ENCODE peak calls at places on chromosomes 6 and 20, in eight cellular contexts. N, G, E, Y, A, H, J and F are unnamed samples.

GRCh38 chr6:157898169-157898568 is 75.1 kb downstream of the SNX9 start:
- DNase-seq in N (no peak), G (no peak), E (no peak), Y (no peak), A (no peak), H (no peak), J (no peak), F (no peak)

GRCh38 chr6:33921745-33922144 is 117.9 kb upstream of the MLN start:
- DNase-seq in N (no peak), G (no peak), E (no peak), Y (no peak), A (no peak), H (no peak), J (no peak), F (no peak)

GRCh38 chr6:157266274-157267101 is 56.8 kb downstream of the TMEM242 start:
- DNase-seq in N (peak; percentile 67), G (peak; percentile 1), E (no peak), Y (no peak), A (no peak), H (no peak), J (no peak), F (no peak)

GRCh38 chr6:166197361-166197760 is 29.7 kb upstream of the TBXT start:
- DNase-seq in N (no peak), G (no peak), E (no peak), Y (no peak), A (no peak), H (no peak), J (no peak), F (no peak)

GRCh38 chr20:17642404-17643269 is 39.4 kb downstream of the RRBP1 start:
- DNase-seq in N (peak; percentile 54), G (no peak), E (no peak), Y (no peak), A (no peak), H (no peak), J (no peak), F (no peak)

GRCh38 chr6:151164383-151164782 is 75.4 kb upstream of the AKAP12 start:
- DNase-seq in N (no peak), G (no peak), E (no peak), Y (no peak), A (no peak), H (no peak), J (no peak), F (no peak)

GRCh38 chr6:15871211-15871770 is 208.5 kb upstream of the DTNBP1 start:
- DNase-seq in N (no peak), G (no peak), E (no peak), Y (no peak), A (no peak), H (no peak), J (no peak), F (no peak)

GRCh38 chr6:125986295-125986955 is at the start of gene TRMT11:
- DNase-seq in N (peak; percentile 96), G (peak; percentile 93), E (peak; percentile 91), Y (peak; percentile 85), A (peak; percentile 68), H (peak; percentile 83), J (peak; percentile 88), F (peak; percentile 84)

GRCh38 chr6:13485923-13486557 is 1.4 kb downstream of the GFOD1 start:
- DNase-seq in N (no peak), G (no peak), E (peak; percentile 68), Y (peak; percentile 42), A (no peak), H (no peak), J (peak; percentile 45), F (no peak)

GRCh38 chr6:42403415-42403814 is 48.3 kb downstream of the TRERF1 start:
- DNase-seq in N (no peak), G (peak; percentile 87), E (no peak), Y (no peak), A (no peak), H (no peak), J (no peak), F (no peak)

GRCh38 chr6:137883400-137883888 is 16.4 kb downstream of the TNFAIP3 start:
- DNase-seq in N (no peak), G (no peak), E (no peak), Y (no peak), A (no peak), H (no peak), J (no peak), F (no peak)

GRCh38 chr6:137884428-137884827 is 17.4 kb downstream of the TNFAIP3 start:
- DNase-seq in N (no peak), G (no peak), E (no peak), Y (no peak), A (no peak), H (no peak), J (no peak), F (no peak)

GRCh38 chr6:137880633-137881521 is 13.8 kb downstream of the TNFAIP3 start:
- DNase-seq in N (peak; percentile 71), G (no peak), E (no peak), Y (peak; percentile 38), A (no peak), H (no peak), J (no peak), F (no peak)

GRCh38 chr6:137881522-137881886 is 14.4 kb downstream of the TNFAIP3 start:
- DNase-seq in N (no peak), G (no peak), E (no peak), Y (no peak), A (no peak), H (no peak), J (no peak), F (no peak)

GRCh38 chr6:137882225-137882961 is 15.3 kb downstream of the TNFAIP3 start:
- DNase-seq in N (no peak), G (no peak), E (no peak), Y (no peak), A (no peak), H (no peak), J (no peak), F (no peak)
- H3K36me3 ChIP-seq in N (peaks cover 61% of the 10 kb centered on the region), G (peaks cover 13% of the 10 kb centered on the region), E (peaks cover 34% of the 10 kb centered on the region), Y (peaks cover 40% of the 10 kb centered on the region), A (peaks cover 48% of the 10 kb centered on the region), H (peaks cover 51% of the 10 kb centered on the region), J (peaks cover 57% of the 10 kb centered on the region), F (peaks cover 3% of the 10 kb centered on the region)

DNA sequence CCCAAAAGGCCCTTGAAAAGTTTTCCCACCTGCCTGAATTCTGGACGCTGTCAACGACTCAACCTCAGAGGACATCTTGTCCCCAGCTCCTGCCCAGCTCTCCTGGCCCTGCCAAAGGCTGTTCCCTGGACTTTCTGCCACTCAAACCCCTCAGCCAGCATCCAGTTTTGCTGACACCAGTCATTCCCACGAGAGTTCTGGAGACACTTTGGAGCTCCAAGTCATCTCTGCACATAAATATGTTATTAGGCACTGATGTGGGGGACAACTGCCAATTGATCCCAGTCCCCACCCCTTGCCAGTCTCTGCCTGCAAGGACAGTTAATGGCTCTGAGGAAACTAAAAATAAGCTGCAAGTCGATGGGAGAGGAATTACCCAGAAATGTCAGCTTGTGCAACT is 38.9 kb upstream of the KCNB1 start:
- DNase-seq in N (no peak), G (peak; percentile 16), E (no peak), Y (no peak), A (no peak), H (no peak), J (peak; percentile 42), F (no peak)
- H3K36me3 ChIP-seq in N (no peaks in the 10 kb centered on the region), G (peaks cover 22% of the 10 kb centered on the region), E (peaks cover 66% of the 10 kb centered on the region), Y (peaks cover 4% of the 10 kb centered on the region), A (no peaks in the 10 kb centered on the region), H (no peaks in the 10 kb centered on the region), J (no peaks in the 10 kb centered on the region), F (no peaks in the 10 kb centered on the region)

GRCh38 chr6:26454641-26455040 is 3.1 kb upstream of the BTN2A1 start:
- DNase-seq in N (no peak), G (no peak), E (no peak), Y (no peak), A (no peak), H (no peak), J (no peak), F (no peak)

GRCh38 chr6:26447257-26447656 is 7.0 kb downstream of the BTN3A3 start:
- DNase-seq in N (no peak), G (no peak), E (no peak), Y (no peak), A (no peak), H (no peak), J (no peak), F (no peak)

GRCh38 chr6:26452631-26453030 is 5.1 kb upstream of the BTN2A1 start:
- DNase-seq in N (no peak), G (no peak), E (no peak), Y (no peak), A (no peak), H (no peak), J (no peak), F (no peak)

GRCh38 chr6:26445934-26446667 is 5.8 kb downstream of the BTN3A3 start:
- DNase-seq in N (no peak), G (no peak), E (no peak), Y (no peak), A (no peak), H (no peak), J (no peak), F (no peak)

DNA sequence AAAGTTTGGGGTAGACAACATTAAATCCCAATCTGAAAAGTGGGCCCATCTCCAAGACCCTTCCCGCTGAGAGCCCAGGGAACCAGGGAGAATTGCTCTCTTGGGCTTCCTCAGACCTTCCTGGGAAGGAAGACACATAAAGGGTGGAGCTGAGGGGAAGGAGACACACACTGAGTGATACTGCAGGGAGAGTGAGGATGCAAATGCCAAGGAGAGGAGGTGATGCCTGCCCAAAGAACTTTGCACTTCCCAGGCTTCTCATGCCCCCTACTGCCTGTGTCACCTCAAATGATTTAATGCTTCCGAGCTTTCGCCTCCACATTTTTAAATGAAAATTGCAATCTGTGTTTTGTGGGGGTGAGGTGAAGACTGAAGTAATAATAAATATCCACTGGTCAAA is 7.5 kb upstream of the BTN2A1 start:
- DNase-seq in N (no peak), G (no peak), E (no peak), Y (no peak), A (no peak), H (no peak), J (no peak), F (no peak)
- H3K36me3 ChIP-seq in N (peaks cover 40% of the 10 kb centered on the region), G (no peaks in the 10 kb centered on the region), E (no peaks in the 10 kb centered on the region), Y (peaks cover 4% of the 10 kb centered on the region), A (peaks cover 47% of the 10 kb centered on the region), H (peaks cover 24% of the 10 kb centered on the region), J (peaks cover 7% of the 10 kb centered on the region), F (no peaks in the 10 kb centered on the region)

GRCh38 chr6:153599901-153600300 is 439.1 kb upstream of the OPRM1 start:
- DNase-seq in N (no peak), G (no peak), E (no peak), Y (no peak), A (no peak), H (no peak), J (no peak), F (no peak)
- H3K36me3 ChIP-seq in N (no peaks in the 10 kb centered on the region), G (no peaks in the 10 kb centered on the region), E (no peaks in the 10 kb centered on the region), Y (no peaks in the 10 kb centered on the region), A (no peaks in the 10 kb centered on the region), H (no peaks in the 10 kb centered on the region), J (no peaks in the 10 kb centered on the region), F (no peaks in the 10 kb centered on the region)

GRCh38 chr20:49260218-49260617 is 17.6 kb downstream of the ZNFX1 start:
- DNase-seq in N (no peak), G (no peak), E (no peak), Y (no peak), A (no peak), H (no peak), J (no peak), F (no peak)
- H3K36me3 ChIP-seq in N (peaks cover 100% of the 10 kb centered on the region), G (peaks cover 73% of the 10 kb centered on the region), E (peaks cover 98% of the 10 kb centered on the region), Y (peaks cover 97% of the 10 kb centered on the region), A (peaks cover 62% of the 10 kb centered on the region), H (peaks cover 89% of the 10 kb centered on the region), J (peaks cover 100% of the 10 kb centered on the region), F (peaks cover 66% of the 10 kb centered on the region)

GRCh38 chr6:160042788-160043301 is 74.0 kb downstream of the IGF2R start:
- DNase-seq in N (no peak), G (no peak), E (no peak), Y (no peak), A (no peak), H (peak; percentile 67), J (no peak), F (no peak)
- H3K36me3 ChIP-seq in N (peaks cover 85% of the 10 kb centered on the region), G (peaks cover 18% of the 10 kb centered on the region), E (peaks cover 33% of the 10 kb centered on the region), Y (peaks cover 34% of the 10 kb centered on the region), A (peaks cover 59% of the 10 kb centered on the region), H (peaks cover 22% of the 10 kb centered on the region), J (peaks cover 79% of the 10 kb centered on the region), F (peaks cover 9% of the 10 kb centered on the region)